ENCODE peak calls at places on chromosomes 5 and 9, in eight cellular contexts. F is left lung, R is gastrocnemius medialis, L is osteoblast, E is endodermal cell, T is fibroblast of pulmonary artery, A is cardiac fibroblast, Q is retinal pigment epithelial cell. U is an unnamed sample.

GRCh38 chr9:131738838-131739191 is 1.1 kb downstream of the RAPGEF1 start:
- DNase-seq in Q (no peak), A (no peak), F (no peak), R (peak), L (peak), E (no peak), T (no peak), U (no peak)

GRCh38 chr9:122562134-122562760 is 9.3 kb downstream of the OR1N2 start:
- DNase-seq in F (no peak), R (no peak), Q (no peak), L (no peak), E (peak), T (no peak), A (no peak), U (no peak)

GRCh38 chr5:122392844-122393243 is 80.8 kb downstream of the SNCAIP start:
- DNase-seq in R (no peak), T (peak), E (no peak), A (peak), L (no peak), F (no peak), Q (no peak), U (peak)

GRCh38 chr5:120640793-120641192 is 176.7 kb downstream of the PRR16 start:
- DNase-seq in F (no peak), Q (no peak), R (no peak), A (no peak), L (no peak), T (no peak), E (no peak), U (no peak)

GRCh38 chr9:131418143-131419028 is 24.5 kb downstream of the PRRC2B start:
- DNase-seq in T (no peak), R (peak), F (peak), A (peak), L (peak), E (no peak), Q (no peak), U (peak)

GRCh38 chr5:5492087-5492933 is 69.8 kb downstream of the ICE1 start:
- DNase-seq in L (peak), E (peak), Q (peak), F (no peak), R (no peak), T (peak), A (peak), U (peak)

GRCh38 chr5:172862165-172862801 is 28.2 kb downstream of the ERGIC1 start:
- DNase-seq in R (peak), L (no peak), T (no peak), Q (no peak), F (no peak), A (no peak), E (no peak), U (no peak)

GRCh38 chr5:56876325-56876724 is 33.1 kb upstream of the SETD9 start:
- DNase-seq in T (no peak), L (no peak), Q (no peak), E (no peak), A (peak), R (no peak), F (no peak), U (peak)

GRCh38 chr9:124066783-124067563 is 55.4 kb downstream of the LHX2 start:
- DNase-seq in L (no peak), E (no peak), F (no peak), R (no peak), Q (no peak), T (no peak), A (no peak), U (no peak)

DNA sequence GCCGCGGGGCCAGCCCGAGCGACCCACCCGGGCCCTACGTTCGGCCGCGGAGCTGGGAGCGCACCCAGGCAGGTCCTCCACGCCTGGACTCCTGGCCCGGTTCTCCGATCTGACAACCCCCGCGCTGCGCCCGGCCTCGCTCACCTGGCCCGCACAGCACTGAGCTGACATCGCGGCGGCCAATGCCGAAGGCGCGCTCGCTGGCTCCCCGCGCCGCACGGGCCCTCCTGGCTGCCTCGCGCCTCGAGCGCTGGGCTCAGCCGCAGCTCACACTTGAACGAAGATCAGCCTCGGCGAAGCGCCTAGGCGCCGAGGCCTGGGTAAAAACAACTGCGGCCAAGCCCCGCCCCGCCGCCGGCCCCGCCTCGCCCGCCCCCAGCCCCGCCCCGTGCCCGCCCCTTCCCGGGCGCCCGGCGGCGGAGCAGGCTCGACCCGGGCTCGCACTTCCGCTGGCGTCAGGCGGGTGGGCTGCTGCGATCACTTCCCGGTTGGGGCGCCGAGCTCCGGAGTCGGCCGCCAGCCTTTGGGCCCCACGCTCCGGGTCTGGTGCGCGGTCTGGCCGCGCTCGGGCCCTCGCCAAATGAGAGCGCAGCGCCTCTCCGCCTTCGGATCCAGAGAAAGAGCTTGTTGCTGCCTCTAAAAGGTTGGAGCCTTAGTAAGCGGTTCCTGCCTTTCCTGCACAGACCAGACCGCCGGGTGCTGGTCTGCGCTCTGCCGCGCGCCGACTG is at the start of gene SERINC5:
- DNase-seq in Q (no peak), R (peak), A (peak), E (peak), L (peak), T (peak), F (peak), U (peak)
- H3K4me3 ChIP-seq in Q (peak), R (peak), A (peak), E (peak), L (peak), T (peak), F (peak), U (peak)

GRCh38 chr5:41637869-41638268 is 127.5 kb upstream of the PLCXD3 start:
- DNase-seq in R (no peak), A (peak), E (no peak), F (no peak), L (no peak), T (no peak), Q (no peak), U (no peak)
- TF ChIP-seq CTCF in R (no peak), A (peak), E (peak), F (no peak), L (peak), T (peak), Q (peak), U (peak)

GRCh38 chr5:171355302-171355724 is 32.3 kb upstream of the NPM1 start:
- DNase-seq in A (no peak), E (no peak), T (no peak), F (no peak), L (no peak), R (no peak), Q (no peak), U (no peak)
- H3K4me3 ChIP-seq in A (no peak), E (no peak), T (no peak), F (no peak), L (no peak), R (no peak), Q (no peak), U (no peak)

DNA sequence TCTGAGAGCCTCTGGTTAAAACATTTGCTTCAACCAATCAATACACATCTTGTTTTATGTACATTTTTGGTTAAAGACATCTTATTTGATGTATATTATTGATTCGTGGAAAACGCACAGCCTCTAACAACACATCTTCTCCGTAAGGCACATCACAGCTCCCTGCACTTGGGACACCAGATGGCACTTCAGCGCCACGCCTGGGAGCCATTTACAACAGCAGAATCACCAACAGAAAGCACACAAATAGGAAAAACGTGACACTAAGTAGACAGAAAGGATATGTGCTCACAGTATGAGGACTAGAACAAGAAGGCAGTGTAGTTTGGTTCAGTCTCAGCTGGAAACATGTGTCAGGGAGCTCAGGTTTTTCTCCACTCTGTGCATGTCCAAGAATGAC is 199.7 kb downstream of the ROR2 start:
- DNase-seq in F (no peak), A (no peak), T (no peak), E (no peak), Q (no peak), R (no peak), L (no peak), U (peak)
- TF ChIP-seq CTCF in F (no peak), A (no peak), T (no peak), E (no peak), Q (no peak), R (no peak), L (no peak), U (peak)

GRCh38 chr9:115837618-115838017 is 316.0 kb upstream of the PAPPA start:
- DNase-seq in T (no peak), Q (no peak), L (no peak), R (no peak), F (no peak), E (no peak), A (no peak), U (no peak)
- H3K4me3 ChIP-seq in T (no peak), Q (no peak), L (no peak), R (no peak), F (no peak), E (no peak), A (no peak), U (no peak)

GRCh38 chr9:3342159-3342777 is 183.5 kb downstream of the RFX3 start:
- DNase-seq in A (peak), L (no peak), R (no peak), E (no peak), T (peak), F (no peak), Q (no peak), U (peak)

GRCh38 chr9:3332802-3333201 is 193.0 kb downstream of the RFX3 start:
- DNase-seq in L (no peak), A (no peak), Q (no peak), R (no peak), F (no peak), E (no peak), T (peak), U (peak)

GRCh38 chr9:3337515-3337914 is 188.3 kb downstream of the RFX3 start:
- DNase-seq in L (peak), F (no peak), Q (no peak), E (no peak), R (no peak), T (peak), A (peak), U (peak)

GRCh38 chr9:3331801-3332200 is 194.0 kb downstream of the RFX3 start:
- DNase-seq in A (no peak), F (no peak), Q (no peak), R (no peak), L (no peak), E (peak), T (peak), U (no peak)

GRCh38 chr9:3336951-3337350 is 188.8 kb downstream of the RFX3 start:
- DNase-seq in T (no peak), Q (no peak), A (no peak), E (no peak), R (no peak), L (no peak), F (no peak), U (no peak)
- TF ChIP-seq CTCF in T (no peak), Q (no peak), A (no peak), E (no peak), R (no peak), L (no peak), F (no peak), U (no peak)

GRCh38 chr5:58891971-58892343 is 309.1 kb downstream of the RAB3C start:
- DNase-seq in L (no peak), R (no peak), E (no peak), Q (no peak), T (no peak), A (no peak), F (no peak), U (no peak)

GRCh38 chr5:58887721-58888409 is 305.0 kb downstream of the RAB3C start:
- DNase-seq in L (peak), E (no peak), Q (no peak), T (peak), F (peak), A (peak), R (peak), U (no peak)

GRCh38 chr5:58893551-58893950 is 310.7 kb downstream of the RAB3C start:
- DNase-seq in Q (no peak), E (no peak), A (no peak), F (no peak), L (no peak), T (no peak), R (no peak), U (no peak)

GRCh38 chr5:58890265-58890664 is 307.4 kb downstream of the RAB3C start:
- DNase-seq in E (no peak), A (no peak), L (no peak), Q (no peak), T (no peak), F (no peak), R (no peak), U (no peak)

GRCh38 chr5:58891072-58891970 is 308.4 kb downstream of the RAB3C start:
- DNase-seq in R (peak), L (peak), E (peak), Q (peak), A (peak), T (peak), F (peak), U (peak)
- H3K4me3 ChIP-seq in R (no peak), L (peak), E (no peak), Q (peak), A (peak), T (peak), F (no peak), U (peak)

GRCh38 chr5:177497011-177497296 is 450 bp downstream of the PDLIM7 start:
- DNase-seq in T (no peak), R (no peak), F (no peak), L (no peak), E (no peak), A (no peak), Q (no peak), U (no peak)

GRCh38 chr5:177495243-177496060 is 2.0 kb downstream of the PDLIM7 start:
- DNase-seq in E (peak), L (peak), F (peak), A (peak), Q (peak), R (no peak), T (peak), U (peak)

GRCh38 chr5:177497297-177498012 is at the start of gene PDLIM7:
- DNase-seq in Q (peak), A (peak), F (peak), T (peak), L (peak), R (peak), E (peak), U (peak)

GRCh38 chr5:177494356-177495195 is 2.8 kb downstream of the PDLIM7 start:
- DNase-seq in R (peak), Q (peak), T (peak), A (peak), F (peak), E (peak), L (peak), U (peak)

GRCh38 chr5:177496111-177497010 is 1.0 kb downstream of the PDLIM7 start:
- DNase-seq in T (peak), F (peak), L (peak), R (peak), A (peak), E (peak), Q (peak), U (peak)
- TF ChIP-seq CTCF in T (peak), F (no peak), L (peak), R (peak), A (peak), E (peak), Q (peak), U (peak)